ENCODE peak calls at places on chromosomes 2 and 18, in five cellular contexts. One of them, this sample, is unnamed.

GRCh38 chr2:30029804-30030203 is 108.4 kb upstream of the ALK start:
- DNase-seq in upper lobe of right lung: no peak
- DNase-seq in cardiac muscle cell: no peak
- DNase-seq in pancreas: no peak
- DNase-seq in right lobe of liver: no peak
- DNase-seq in this sample: no peak

GRCh38 chr18:9810216-9810804 is 75.5 kb upstream of the TXNDC2 start:
- DNase-seq in right lobe of liver: no peak
- DNase-seq in upper lobe of right lung: no peak
- DNase-seq in cardiac muscle cell: no peak
- DNase-seq in pancreas: no peak
- DNase-seq in this sample: no peak

GRCh38 chr2:40363631-40364030 is 88.3 kb downstream of the SLC8A1 start:
- DNase-seq in right lobe of liver: no peak
- DNase-seq in cardiac muscle cell: no peak
- DNase-seq in pancreas: no peak
- DNase-seq in upper lobe of right lung: no peak
- DNase-seq in this sample: no peak

GRCh38 chr2:240603846-240604245 is 17.3 kb downstream of the CAPN10 start:
- DNase-seq in upper lobe of right lung: peak; percentile 63
- DNase-seq in cardiac muscle cell: no peak
- DNase-seq in pancreas: no peak
- DNase-seq in right lobe of liver: peak; percentile 47
- DNase-seq in this sample: no peak

GRCh38 chr18:42436366-42436765 is 481.3 kb downstream of the PIK3C3 start:
- DNase-seq in pancreas: no peak
- DNase-seq in right lobe of liver: no peak
- DNase-seq in cardiac muscle cell: no peak
- DNase-seq in upper lobe of right lung: no peak
- DNase-seq in this sample: no peak

GRCh38 chr2:134181219-134181618 is 72.7 kb upstream of the MGAT5 start:
- DNase-seq in right lobe of liver: no peak
- DNase-seq in upper lobe of right lung: no peak
- DNase-seq in cardiac muscle cell: no peak
- DNase-seq in pancreas: no peak
- DNase-seq in this sample: no peak

GRCh38 chr2:10229462-10230099 is 73.1 kb upstream of the HPCAL1 start:
- DNase-seq in pancreas: no peak
- DNase-seq in cardiac muscle cell: no peak
- DNase-seq in upper lobe of right lung: peak; percentile 48
- DNase-seq in right lobe of liver: no peak
- DNase-seq in this sample: no peak

GRCh38 chr2:222604749-222605515 is 51.0 kb downstream of the FARSB start:
- DNase-seq in upper lobe of right lung: no peak
- DNase-seq in pancreas: no peak
- DNase-seq in cardiac muscle cell: no peak
- DNase-seq in right lobe of liver: no peak
- DNase-seq in this sample: no peak

GRCh38 chr2:128623776-128624424 is 305.2 kb upstream of the HS6ST1 start:
- DNase-seq in pancreas: peak; percentile 21
- DNase-seq in cardiac muscle cell: no peak
- DNase-seq in right lobe of liver: peak; percentile 20
- DNase-seq in upper lobe of right lung: no peak
- DNase-seq in this sample: no peak

GRCh38 chr18:58691256-58691655 is 20.0 kb downstream of the MALT1 start:
- DNase-seq in upper lobe of right lung: no peak
- DNase-seq in right lobe of liver: no peak
- DNase-seq in cardiac muscle cell: no peak
- DNase-seq in pancreas: no peak
- DNase-seq in this sample: no peak

DNA sequence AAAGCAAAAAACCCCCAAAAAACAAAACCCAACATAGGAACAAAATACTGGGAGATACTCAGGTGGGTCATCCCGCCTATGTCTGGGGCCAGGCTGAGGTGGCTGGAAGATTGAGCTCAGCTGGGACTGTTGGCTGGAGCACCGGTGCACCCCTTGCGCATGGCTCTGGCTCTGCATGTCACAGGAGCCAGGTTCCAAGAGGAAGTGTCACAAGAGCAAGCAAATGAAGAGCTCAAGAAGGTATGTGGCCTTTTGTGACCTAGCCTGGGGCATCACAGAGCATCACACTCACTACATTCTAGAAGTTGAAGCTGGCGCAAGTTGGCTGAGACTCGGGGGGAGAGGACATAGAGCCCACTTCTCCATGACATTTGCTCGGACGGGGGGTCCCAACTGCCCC is 40.6 kb downstream of the PDCL3 start:
- DNase-seq in pancreas: no peak
- DNase-seq in upper lobe of right lung: peak; percentile 33
- DNase-seq in right lobe of liver: no peak
- DNase-seq in cardiac muscle cell: no peak
- DNase-seq in this sample: no peak
- H3K27ac ChIP-seq in pancreas: no peak overlapping the region
- H3K27ac ChIP-seq in upper lobe of right lung: no peak overlapping the region
- H3K27ac ChIP-seq in right lobe of liver: no peak overlapping the region
- H3K27ac ChIP-seq in cardiac muscle cell: no peak overlapping the region
- H3K27ac ChIP-seq in this sample: peak overlapping the region; percentile 24

DNA sequence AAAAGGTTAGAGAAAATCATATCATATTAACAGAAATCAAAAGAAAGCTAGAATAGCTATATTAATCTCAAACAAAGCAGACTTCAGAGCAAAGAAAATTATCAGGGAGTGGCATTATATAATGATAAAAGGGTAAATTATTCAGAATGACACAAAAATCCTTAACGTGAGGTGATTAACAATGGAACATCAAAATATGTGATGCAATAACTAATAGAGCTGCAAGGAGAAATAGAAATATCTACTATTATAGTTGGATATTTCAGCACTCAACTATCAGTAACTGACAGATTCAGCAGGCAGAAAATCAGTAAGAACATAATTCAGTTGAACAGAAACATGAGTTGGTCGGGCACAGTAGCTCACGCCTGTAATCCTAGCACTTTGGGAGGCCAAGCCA is 275.1 kb upstream of the FSIP2 start:
- DNase-seq in cardiac muscle cell: no peak
- DNase-seq in upper lobe of right lung: no peak
- DNase-seq in pancreas: no peak
- DNase-seq in right lobe of liver: no peak
- DNase-seq in this sample: no peak
- H3K27ac ChIP-seq in cardiac muscle cell: no peak overlapping the region
- H3K27ac ChIP-seq in upper lobe of right lung: no peak overlapping the region
- H3K27ac ChIP-seq in pancreas: no peak overlapping the region
- H3K27ac ChIP-seq in right lobe of liver: no peak overlapping the region
- H3K27ac ChIP-seq in this sample: no peak overlapping the region

GRCh38 chr2:239327536-239328305 is 73.1 kb downstream of the HDAC4 start:
- DNase-seq in upper lobe of right lung: no peak
- DNase-seq in right lobe of liver: no peak
- DNase-seq in cardiac muscle cell: no peak
- DNase-seq in pancreas: peak; percentile 52
- DNase-seq in this sample: no peak

GRCh38 chr2:239324456-239324855 is 76.4 kb downstream of the HDAC4 start:
- DNase-seq in right lobe of liver: no peak
- DNase-seq in cardiac muscle cell: no peak
- DNase-seq in upper lobe of right lung: peak; percentile 34
- DNase-seq in pancreas: no peak
- DNase-seq in this sample: no peak

GRCh38 chr2:239329284-239329971 is 71.4 kb downstream of the HDAC4 start:
- DNase-seq in cardiac muscle cell: no peak
- DNase-seq in right lobe of liver: no peak
- DNase-seq in pancreas: no peak
- DNase-seq in upper lobe of right lung: no peak
- DNase-seq in this sample: no peak

GRCh38 chr2:239328306-239329191 is 72.3 kb downstream of the HDAC4 start:
- DNase-seq in upper lobe of right lung: no peak
- DNase-seq in right lobe of liver: peak; percentile 93
- DNase-seq in pancreas: no peak
- DNase-seq in cardiac muscle cell: peak; percentile 43
- DNase-seq in this sample: no peak

DNA sequence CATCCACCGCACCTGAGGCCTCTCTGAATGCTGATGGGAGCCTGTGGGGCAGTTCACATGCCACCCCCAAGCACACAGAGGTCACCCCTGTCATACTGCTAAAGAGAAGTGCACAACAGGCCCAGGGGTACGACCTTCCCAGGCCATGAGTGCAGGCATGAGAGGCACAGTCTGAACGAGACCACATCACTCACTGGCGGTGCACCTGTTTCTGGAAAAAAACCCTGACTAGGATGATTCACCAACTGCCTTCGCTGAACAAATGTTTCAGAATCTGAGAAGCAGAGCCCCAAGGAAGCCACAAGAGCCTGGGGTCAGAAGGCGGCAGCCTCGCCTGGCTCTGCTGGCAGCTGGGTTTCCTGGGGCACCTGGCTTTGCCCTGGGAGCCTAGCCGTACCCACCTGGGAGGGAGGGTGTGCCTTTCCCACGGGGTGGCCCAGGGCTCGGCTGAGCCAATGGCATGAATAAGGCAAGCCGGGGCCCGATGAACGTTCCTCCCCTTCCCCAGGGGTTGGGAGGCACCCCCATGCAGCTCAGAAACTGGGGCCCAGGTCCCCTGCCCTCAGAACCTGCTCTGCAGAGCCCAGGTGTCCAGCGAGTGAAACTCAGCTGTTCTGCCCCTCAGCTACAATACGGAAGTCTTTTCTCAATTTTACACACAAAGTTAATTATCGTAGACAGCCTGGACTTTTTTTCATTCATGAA is 73.8 kb downstream of the HDAC4 start:
- DNase-seq in pancreas: peak; percentile 87
- DNase-seq in cardiac muscle cell: no peak
- DNase-seq in right lobe of liver: no peak
- DNase-seq in upper lobe of right lung: peak; percentile 39
- DNase-seq in this sample: no peak
- H3K27ac ChIP-seq in pancreas: no peak overlapping the region
- H3K27ac ChIP-seq in cardiac muscle cell: no peak overlapping the region
- H3K27ac ChIP-seq in right lobe of liver: no peak overlapping the region
- H3K27ac ChIP-seq in upper lobe of right lung: no peak overlapping the region
- H3K27ac ChIP-seq in this sample: peak overlapping the region; percentile 9

GRCh38 chr2:37645836-37646235 is 25.6 kb downstream of the CDC42EP3 start:
- DNase-seq in right lobe of liver: no peak
- DNase-seq in cardiac muscle cell: no peak
- DNase-seq in pancreas: no peak
- DNase-seq in upper lobe of right lung: no peak
- DNase-seq in this sample: no peak
- H3K27ac ChIP-seq in right lobe of liver: no peak overlapping the region
- H3K27ac ChIP-seq in cardiac muscle cell: no peak overlapping the region
- H3K27ac ChIP-seq in pancreas: no peak overlapping the region
- H3K27ac ChIP-seq in upper lobe of right lung: no peak overlapping the region
- H3K27ac ChIP-seq in this sample: no peak overlapping the region

DNA sequence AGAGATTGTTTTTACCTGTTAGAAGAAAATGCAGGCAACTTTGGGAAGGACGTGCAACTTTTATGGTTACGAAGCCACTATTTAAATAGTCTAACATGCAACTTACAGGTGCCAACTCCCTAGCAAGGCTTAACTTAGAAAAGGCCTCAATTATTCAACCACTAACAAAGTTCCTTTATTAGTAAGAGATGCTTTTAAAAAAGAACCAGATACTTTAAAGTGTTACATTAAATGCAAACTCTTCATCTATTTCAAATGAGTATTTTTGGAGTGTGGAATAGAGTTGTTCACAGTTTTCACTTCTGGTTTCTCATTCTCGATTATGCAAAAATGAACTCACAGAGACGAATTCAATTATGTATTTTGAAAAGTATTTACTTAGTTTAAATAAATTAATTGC is 51.7 kb downstream of the PELI1 start:
- DNase-seq in pancreas: no peak
- DNase-seq in upper lobe of right lung: no peak
- DNase-seq in right lobe of liver: no peak
- DNase-seq in cardiac muscle cell: no peak
- DNase-seq in this sample: no peak
- H3K27ac ChIP-seq in pancreas: no peak overlapping the region
- H3K27ac ChIP-seq in upper lobe of right lung: no peak overlapping the region
- H3K27ac ChIP-seq in right lobe of liver: no peak overlapping the region
- H3K27ac ChIP-seq in cardiac muscle cell: no peak overlapping the region
- H3K27ac ChIP-seq in this sample: no peak overlapping the region

GRCh38 chr2:181760521-181760920 is 80.2 kb upstream of the NEUROD1 start:
- DNase-seq in right lobe of liver: no peak
- DNase-seq in upper lobe of right lung: no peak
- DNase-seq in pancreas: no peak
- DNase-seq in cardiac muscle cell: no peak
- DNase-seq in this sample: no peak

GRCh38 chr2:181763423-181763822 is 83.1 kb upstream of the NEUROD1 start:
- DNase-seq in cardiac muscle cell: no peak
- DNase-seq in right lobe of liver: no peak
- DNase-seq in pancreas: no peak
- DNase-seq in upper lobe of right lung: no peak
- DNase-seq in this sample: no peak

GRCh38 chr2:181764095-181764963 is 84.0 kb upstream of the NEUROD1 start:
- DNase-seq in right lobe of liver: no peak
- DNase-seq in pancreas: no peak
- DNase-seq in cardiac muscle cell: no peak
- DNase-seq in upper lobe of right lung: no peak
- DNase-seq in this sample: no peak

GRCh38 chr2:181762000-181762399 is 81.7 kb upstream of the NEUROD1 start:
- DNase-seq in upper lobe of right lung: no peak
- DNase-seq in right lobe of liver: no peak
- DNase-seq in pancreas: no peak
- DNase-seq in cardiac muscle cell: no peak
- DNase-seq in this sample: no peak

GRCh38 chr2:181762848-181763247 is 82.5 kb upstream of the NEUROD1 start:
- DNase-seq in pancreas: no peak
- DNase-seq in upper lobe of right lung: no peak
- DNase-seq in cardiac muscle cell: no peak
- DNase-seq in right lobe of liver: no peak
- DNase-seq in this sample: no peak
- H3K27ac ChIP-seq in pancreas: no peak overlapping the region
- H3K27ac ChIP-seq in upper lobe of right lung: no peak overlapping the region
- H3K27ac ChIP-seq in cardiac muscle cell: no peak overlapping the region
- H3K27ac ChIP-seq in right lobe of liver: no peak overlapping the region
- H3K27ac ChIP-seq in this sample: no peak overlapping the region

This sample was measured in caudate nucleus.